ENCODE peak calls at places on chromosomes 2 and 18, in five cellular contexts. L, Z, E, H and U are unnamed samples.

GRCh38 chr18:57959278-57959677 is 84.7 kb upstream of the NEDD4L start:
- DNase-seq in H (peak; percentile 46), L (no peak), Z (peak; percentile 62), E (peak; percentile 65), U (peak; percentile 33)

GRCh38 chr2:109376115-109376514 is 237.7 kb downstream of the SEPTIN10 start:
- DNase-seq in H (peak; percentile 10), Z (peak; percentile 67), L (no peak), E (no peak), U (no peak)

GRCh38 chr2:134845028-134845427 is 6.6 kb downstream of the ACMSD start:
- DNase-seq in E (no peak), L (no peak), Z (no peak), H (no peak), U (no peak)

GRCh38 chr2:12607971-12608370 is 108.8 kb upstream of the TRIB2 start:
- DNase-seq in L (no peak), E (peak; percentile 61), Z (peak; percentile 46), H (no peak), U (peak; percentile 5)

GRCh38 chr2:45627911-45628310 is 16.8 kb upstream of the SRBD1 start:
- DNase-seq in H (no peak), E (no peak), Z (peak; percentile 67), L (no peak), U (peak; percentile 76)

GRCh38 chr2:71824436-71824835 is 323.2 kb downstream of the CYP26B1 start:
- DNase-seq in Z (no peak), L (no peak), E (no peak), H (no peak), U (no peak)

GRCh38 chr2:11073251-11073650 is 82.0 kb upstream of the SLC66A3 start:
- DNase-seq in Z (peak; percentile 50), L (peak; percentile 60), E (peak; percentile 86), H (peak; percentile 87), U (peak; percentile 70)

GRCh38 chr2:57371186-57371585 is 675.4 kb upstream of the VRK2 start:
- DNase-seq in Z (no peak), E (no peak), L (no peak), H (no peak), U (no peak)

GRCh38 chr2:55587-56448 is 9.5 kb upstream of the FAM110C start:
- DNase-seq in Z (no peak), L (no peak), E (no peak), H (no peak), U (no peak)

GRCh38 chr2:20326163-20326780 is 24.4 kb downstream of the PUM2 start:
- DNase-seq in H (no peak), Z (peak; percentile 68), E (peak; percentile 78), L (no peak), U (peak; percentile 68)

GRCh38 chr2:69099541-69099940 is 86.6 kb downstream of the ANTXR1 start:
- DNase-seq in L (no peak), Z (peak; percentile 79), H (no peak), E (no peak), U (no peak)

DNA sequence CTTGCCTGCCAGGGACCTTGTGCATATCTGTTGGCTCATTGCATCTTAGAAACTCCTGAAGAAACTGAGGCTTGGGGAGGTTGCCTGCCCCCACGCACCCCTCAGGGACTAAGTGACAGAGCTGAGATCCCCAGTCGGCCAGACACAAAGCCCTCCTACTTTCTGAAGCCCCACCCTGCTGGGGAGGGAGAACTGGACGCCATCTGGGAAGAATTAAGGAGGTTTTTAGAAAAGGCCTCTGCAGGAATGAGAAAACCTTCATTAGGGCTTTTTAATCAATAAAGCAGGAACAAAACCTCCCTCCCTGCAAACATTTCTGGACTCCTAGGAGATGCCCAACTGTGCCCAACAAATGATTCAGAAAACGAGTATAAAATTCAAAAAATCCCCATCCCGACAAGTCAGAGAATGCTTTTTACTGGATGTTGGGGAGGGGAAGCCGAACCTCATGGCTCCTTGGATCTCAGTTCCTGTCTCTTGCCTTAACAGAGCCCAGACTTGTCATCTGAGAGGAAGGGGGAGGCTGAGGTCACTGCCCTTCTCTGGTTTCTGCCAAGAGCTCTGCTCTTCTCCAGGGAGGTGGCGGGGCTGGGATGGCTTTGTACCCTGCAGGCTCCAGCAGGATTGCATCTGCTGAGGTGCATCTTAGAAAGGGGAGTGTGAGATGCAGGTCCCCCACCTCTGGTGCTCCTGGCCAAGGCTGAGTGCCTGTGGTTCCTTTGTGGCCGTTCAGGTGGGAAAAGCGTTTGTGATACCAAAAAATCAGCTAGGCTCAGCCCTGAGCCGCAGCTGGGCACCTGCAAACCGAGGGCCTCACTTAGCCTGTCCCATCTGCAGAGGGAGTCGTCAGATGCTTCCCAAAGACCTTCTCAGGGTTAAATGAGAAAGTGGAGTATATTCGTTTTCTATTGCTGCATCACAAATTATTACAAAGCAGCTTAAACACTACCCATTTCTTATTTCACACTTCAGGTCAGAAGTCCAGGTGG is 142.4 kb downstream of the ZFP36L2 start:
- DNase-seq in H (peak; percentile 45), Z (peak; percentile 55), L (no peak), E (peak; percentile 87), U (peak; percentile 79)
- H2BK15ac ChIP-seq in H (no peak overlapping the region), Z (peak overlapping the region; percentile 100), L (peak overlapping the region; percentile 82), E (no peak overlapping the region), U (peak overlapping the region; percentile 27)

GRCh38 chr18:11847811-11848210 is 3.4 kb upstream of the CHMP1B start:
- DNase-seq in E (no peak), Z (no peak), H (no peak), L (no peak), U (no peak)
- H2AK5ac ChIP-seq in E (no peak overlapping the region), Z (peak overlapping the region; percentile 29), H (no peak overlapping the region), L (no peak overlapping the region), U (no peak overlapping the region)

GRCh38 chr2:159615936-159616733 is at the start of gene BAZ2B:
- DNase-seq in E (peak; percentile 91), L (no peak), Z (peak; percentile 88), H (peak; percentile 46), U (peak; percentile 92)
- H2BK15ac ChIP-seq in E (no peak within 1 kb of the TSS), L (no peak within 1 kb of the TSS), Z (peak within 1 kb of the TSS; percentile 18), H (no peak within 1 kb of the TSS), U (peak within 1 kb of the TSS; percentile 90)

GRCh38 chr18:45342653-45343052 is 272.6 kb upstream of the SLC14A2 start:
- DNase-seq in L (no peak), Z (no peak), H (no peak), E (no peak), U (no peak)
- H2AK5ac ChIP-seq in L (no peak overlapping the region), Z (no peak overlapping the region), H (no peak overlapping the region), E (no peak overlapping the region), U (no peak overlapping the region)

GRCh38 chr2:2871480-2872308 is 505.9 kb downstream of the EIPR1 start:
- DNase-seq in Z (no peak), E (no peak), L (no peak), H (no peak), U (no peak)
- H2BK15ac ChIP-seq in Z (no peak overlapping the region), E (no peak overlapping the region), L (no peak overlapping the region), H (no peak overlapping the region), U (no peak overlapping the region)

GRCh38 chr2:149586063-149586462 is 1.5 kb downstream of the MMADHC start:
- DNase-seq in L (no peak), H (no peak), Z (no peak), E (peak; percentile 23), U (no peak)

GRCh38 chr2:149587950-149588487 is 444 bp upstream of the MMADHC start:
- DNase-seq in H (no peak), E (no peak), L (no peak), Z (no peak), U (no peak)

GRCh38 chr2:149586898-149587219 is 716 bp downstream of the MMADHC start:
- DNase-seq in Z (no peak), E (no peak), L (no peak), H (no peak), U (no peak)

GRCh38 chr2:149585317-149585885 is 2.2 kb downstream of the MMADHC start:
- DNase-seq in E (no peak), L (no peak), Z (peak; percentile 38), H (no peak), U (no peak)

GRCh38 chr2:149587220-149587949 is at the start of gene MMADHC:
- DNase-seq in E (peak; percentile 98), H (peak; percentile 97), Z (peak; percentile 97), L (peak; percentile 89), U (peak; percentile 95)
- H2AK5ac ChIP-seq in E (no peak within 1 kb of the TSS), H (no peak within 1 kb of the TSS), Z (peak within 1 kb of the TSS; percentile 99), L (no peak within 1 kb of the TSS), U (peak within 1 kb of the TSS; percentile 5)

DNA sequence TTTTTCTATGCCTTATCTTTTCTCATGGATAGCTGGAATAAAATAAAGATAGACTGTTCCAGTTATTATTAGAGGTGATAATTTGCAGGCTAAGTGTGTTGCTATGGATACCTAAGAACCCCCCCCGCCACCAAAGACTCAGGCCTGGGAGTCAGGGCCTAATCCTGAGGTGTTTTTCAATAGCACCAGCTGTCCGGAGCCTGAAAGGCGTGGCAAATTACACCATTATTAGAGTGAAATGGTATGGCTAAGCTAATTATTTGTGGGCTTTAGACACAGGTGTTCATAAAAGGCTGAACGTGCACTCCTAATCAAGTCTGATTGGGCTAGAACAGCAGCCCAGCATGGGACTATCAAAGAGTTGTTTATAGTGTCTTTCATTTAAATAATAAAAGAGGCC is 293.2 kb upstream of the DCC start:
- DNase-seq in Z (no peak), L (no peak), H (no peak), E (no peak), U (no peak)
- H2BK15ac ChIP-seq in Z (no peak overlapping the region), L (no peak overlapping the region), H (no peak overlapping the region), E (no peak overlapping the region), U (no peak overlapping the region)